ENCODE peak calls at places on chromosomes 6 and 20, in six cellular contexts. One of them, this sample, is unnamed.

GRCh38 chr6:47097092-47097945 is 55.2 kb upstream of the ADGRF1 start:
- DNase-seq in HEK293T: peak; percentile 74
- DNase-seq in K562: peak; percentile 81
- DNase-seq in HepG2: peak; percentile 89
- DNase-seq in GM12878: peak; percentile 3
- DNase-seq in H1: no peak
- DNase-seq in this sample: peak; percentile 58

GRCh38 chr6:117022774-117023173 is 145.7 kb downstream of the RFX6 start:
- DNase-seq in GM12878: no peak
- DNase-seq in K562: no peak
- DNase-seq in HEK293T: no peak
- DNase-seq in H1: no peak
- DNase-seq in HepG2: no peak
- DNase-seq in this sample: no peak

GRCh38 chr6:168517742-168518347 is 76.9 kb downstream of the SMOC2 start:
- DNase-seq in HEK293T: no peak
- DNase-seq in H1: no peak
- DNase-seq in K562: no peak
- DNase-seq in HepG2: no peak
- DNase-seq in GM12878: no peak
- DNase-seq in this sample: no peak

GRCh38 chr20:22744341-22745193 is 160.2 kb upstream of the FOXA2 start:
- DNase-seq in H1: no peak
- DNase-seq in HEK293T: no peak
- DNase-seq in K562: no peak
- DNase-seq in HepG2: no peak
- DNase-seq in GM12878: no peak
- DNase-seq in this sample: no peak

GRCh38 chr20:38635721-38636285 is 34.2 kb downstream of the ARHGAP40 start:
- DNase-seq in H1: no peak
- DNase-seq in HEK293T: no peak
- DNase-seq in GM12878: no peak
- DNase-seq in HepG2: no peak
- DNase-seq in K562: peak; percentile 24
- DNase-seq in this sample: no peak

GRCh38 chr6:151862461-151862860 is 55.0 kb downstream of the ESR1 start:
- DNase-seq in HepG2: no peak
- DNase-seq in HEK293T: no peak
- DNase-seq in H1: no peak
- DNase-seq in GM12878: no peak
- DNase-seq in K562: no peak
- DNase-seq in this sample: no peak

GRCh38 chr6:148037496-148037895 is 305.1 kb upstream of the SASH1 start:
- DNase-seq in HEK293T: no peak
- DNase-seq in H1: no peak
- DNase-seq in K562: no peak
- DNase-seq in GM12878: no peak
- DNase-seq in HepG2: no peak
- DNase-seq in this sample: no peak

GRCh38 chr20:37651932-37652331 is 41.9 kb upstream of the CTNNBL1 start:
- DNase-seq in HepG2: peak; percentile 51
- DNase-seq in K562: peak; percentile 27
- DNase-seq in HEK293T: peak; percentile 33
- DNase-seq in GM12878: no peak
- DNase-seq in H1: peak; percentile 34
- DNase-seq in this sample: peak; percentile 69

GRCh38 chr6:158793432-158793831 is 25.7 kb downstream of the EZR start:
- DNase-seq in K562: peak; percentile 77
- DNase-seq in HEK293T: peak; percentile 53
- DNase-seq in GM12878: no peak
- DNase-seq in HepG2: peak; percentile 66
- DNase-seq in H1: no peak
- DNase-seq in this sample: no peak

GRCh38 chr6:133646021-133646682 is 242.8 kb upstream of the TCF21 start:
- DNase-seq in K562: no peak
- DNase-seq in H1: no peak
- DNase-seq in GM12878: no peak
- DNase-seq in HepG2: no peak
- DNase-seq in HEK293T: no peak
- DNase-seq in this sample: no peak

GRCh38 chr6:116280161-116280959 is 630 bp upstream of the TSPYL1 start:
- DNase-seq in HepG2: no peak
- DNase-seq in K562: peak; percentile 49
- DNase-seq in HEK293T: no peak
- DNase-seq in GM12878: no peak
- DNase-seq in H1: no peak
- DNase-seq in this sample: no peak

GRCh38 chr6:1917628-1918371 is 308.1 kb downstream of the FOXC1 start:
- DNase-seq in K562: no peak
- DNase-seq in GM12878: no peak
- DNase-seq in H1: peak; percentile 53
- DNase-seq in HepG2: peak; percentile 44
- DNase-seq in HEK293T: no peak
- DNase-seq in this sample: no peak

GRCh38 chr20:38460040-38460623 is 12.5 kb upstream of the RALGAPB start:
- DNase-seq in H1: no peak
- DNase-seq in HEK293T: peak; percentile 42
- DNase-seq in HepG2: peak; percentile 92
- DNase-seq in K562: peak; percentile 80
- DNase-seq in GM12878: no peak
- DNase-seq in this sample: no peak

GRCh38 chr20:57192311-57192710 is 74.1 kb downstream of the BMP7 start:
- DNase-seq in HepG2: no peak
- DNase-seq in K562: no peak
- DNase-seq in HEK293T: no peak
- DNase-seq in H1: no peak
- DNase-seq in GM12878: no peak
- DNase-seq in this sample: no peak

GRCh38 chr20:57193094-57193493 is 73.3 kb downstream of the BMP7 start:
- DNase-seq in HEK293T: no peak
- DNase-seq in K562: no peak
- DNase-seq in GM12878: no peak
- DNase-seq in HepG2: no peak
- DNase-seq in H1: no peak
- DNase-seq in this sample: no peak

GRCh38 chr20:57189713-57190112 is 76.7 kb downstream of the BMP7 start:
- DNase-seq in HepG2: no peak
- DNase-seq in K562: no peak
- DNase-seq in HEK293T: no peak
- DNase-seq in H1: no peak
- DNase-seq in GM12878: no peak
- DNase-seq in this sample: no peak

GRCh38 chr20:57188576-57189079 is 77.8 kb downstream of the BMP7 start:
- DNase-seq in HEK293T: no peak
- DNase-seq in K562: no peak
- DNase-seq in H1: no peak
- DNase-seq in GM12878: no peak
- DNase-seq in HepG2: no peak
- DNase-seq in this sample: no peak

DNA sequence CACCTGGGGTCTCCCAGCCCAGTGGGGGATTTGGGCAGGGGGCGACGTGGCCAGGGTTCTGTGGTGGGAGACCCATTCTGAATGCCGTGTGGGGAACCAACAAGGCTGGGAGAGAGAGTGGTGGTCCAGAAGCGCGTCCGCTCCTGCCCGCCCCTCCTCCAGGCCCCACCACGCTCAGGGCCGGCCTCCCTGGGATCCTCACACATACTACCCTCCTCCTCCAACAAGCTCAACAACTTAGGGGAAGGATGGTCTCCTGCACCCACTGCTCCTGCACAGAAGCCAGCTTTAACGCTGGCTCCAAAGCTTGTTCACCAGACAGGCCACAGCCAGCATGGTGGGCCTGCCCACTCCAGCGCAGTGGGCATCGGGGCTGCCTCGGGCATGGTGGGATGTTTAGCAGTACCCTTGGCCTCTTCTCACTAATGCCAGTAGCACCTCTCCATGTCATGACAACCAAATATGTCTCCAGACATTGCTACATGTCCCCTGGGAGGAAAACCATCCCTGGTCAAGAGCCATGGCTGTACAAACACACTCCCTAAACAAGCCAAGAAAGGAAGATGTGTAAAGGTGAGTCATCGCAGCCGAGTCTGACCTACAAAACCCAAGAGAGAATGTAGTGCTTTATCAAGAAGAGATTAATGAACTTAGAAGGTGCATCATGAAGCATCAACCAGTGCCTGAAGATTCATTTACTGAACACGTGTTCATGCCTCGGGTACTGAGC is 75.7 kb downstream of the BMP7 start:
- DNase-seq in H1: no peak
- DNase-seq in HEK293T: no peak
- DNase-seq in GM12878: no peak
- DNase-seq in HepG2: no peak
- DNase-seq in K562: no peak
- DNase-seq in this sample: no peak
- TF ChIP-seq SP1 in H1: no peak
- TF ChIP-seq SP1 in HEK293T: no peak
- TF ChIP-seq SP1 in GM12878: no peak
- TF ChIP-seq SP1 in HepG2: no peak
- TF ChIP-seq SP1 in K562: no peak
- TF ChIP-seq SP1 in this sample: no peak

GRCh38 chr20:57389695-57390603 is 1.2 kb upstream of the RBM38 start:
- DNase-seq in HepG2: no peak
- DNase-seq in K562: peak; percentile 73
- DNase-seq in H1: no peak
- DNase-seq in HEK293T: no peak
- DNase-seq in GM12878: no peak
- DNase-seq in this sample: peak; percentile 54
- TF ChIP-seq SP1 in HepG2: no peak
- TF ChIP-seq SP1 in K562: peak; percentile 29
- TF ChIP-seq SP1 in H1: no peak
- TF ChIP-seq SP1 in HEK293T: no peak
- TF ChIP-seq SP1 in GM12878: peak; percentile 67
- TF ChIP-seq SP1 in this sample: no peak

GRCh38 chr20:50413088-50413500 is 97.1 kb upstream of the PTPN1 start:
- DNase-seq in HEK293T: no peak
- DNase-seq in GM12878: no peak
- DNase-seq in HepG2: peak; percentile 82
- DNase-seq in H1: no peak
- DNase-seq in K562: no peak
- DNase-seq in this sample: no peak
- TF ChIP-seq SP1 in HEK293T: no peak
- TF ChIP-seq SP1 in GM12878: no peak
- TF ChIP-seq SP1 in HepG2: peak; percentile 15
- TF ChIP-seq SP1 in H1: no peak
- TF ChIP-seq SP1 in K562: no peak
- TF ChIP-seq SP1 in this sample: no peak

GRCh38 chr6:20840675-20841074 is 306.4 kb downstream of the CDKAL1 start:
- DNase-seq in K562: no peak
- DNase-seq in GM12878: no peak
- DNase-seq in H1: no peak
- DNase-seq in HepG2: no peak
- DNase-seq in HEK293T: no peak
- DNase-seq in this sample: no peak
- TF ChIP-seq SP1 in K562: no peak
- TF ChIP-seq SP1 in GM12878: no peak
- TF ChIP-seq SP1 in H1: no peak
- TF ChIP-seq SP1 in HepG2: no peak
- TF ChIP-seq SP1 in HEK293T: no peak
- TF ChIP-seq SP1 in this sample: no peak

This sample was measured in WTC11.